ENCODE peak calls at places on chromosomes 2 and 18, in five cellular contexts. N is K562, G is hepatocyte, M is MM.1S, T is GM23248. H is an unnamed sample.

GRCh38 chr2:159933727-159934049 is 128.7 kb downstream of the PLA2R1 start:
- DNase-seq in N (no peak), G (no peak), M (peak; percentile 62), T (no peak), H (no peak)

GRCh38 chr2:132589060-132589765 is 80.8 kb downstream of the LYPD1 start:
- DNase-seq in N (no peak), G (no peak), M (no peak), T (no peak), H (peak; percentile 67)

GRCh38 chr2:24919100-24919976 is 699 bp downstream of the ADCY3 start:
- DNase-seq in N (peak; percentile 56), G (peak; percentile 27), M (peak; percentile 85), T (peak; percentile 65), H (no peak)

GRCh38 chr18:30705943-30706342 is 336.6 kb downstream of the DSC3 start:
- DNase-seq in N (no peak), G (no peak), M (no peak), T (no peak), H (no peak)

GRCh38 chr2:17916584-17916983 is 38.1 kb downstream of the KCNS3 start:
- DNase-seq in N (no peak), G (no peak), M (no peak), T (no peak), H (no peak)

GRCh38 chr2:235148201-235149170 is 196.7 kb downstream of the SH3BP4 start:
- DNase-seq in N (no peak), G (no peak), M (no peak), T (no peak), H (no peak)

GRCh38 chr2:191642541-191642940 is 35.4 kb upstream of the NABP1 start:
- DNase-seq in N (no peak), G (no peak), M (no peak), T (no peak), H (no peak)

GRCh38 chr2:5915926-5916325 is 223.7 kb downstream of the SOX11 start:
- DNase-seq in N (no peak), G (peak; percentile 50), M (peak; percentile 40), T (peak; percentile 0), H (peak; percentile 48)

GRCh38 chr2:231998046-231998445 is 36.5 kb downstream of the DIS3L2 start:
- DNase-seq in N (no peak), G (no peak), M (no peak), T (no peak), H (no peak)

GRCh38 chr18:28432350-28432749 is 255.4 kb upstream of the CDH2 start:
- DNase-seq in N (no peak), G (no peak), M (no peak), T (peak; percentile 30), H (no peak)

GRCh38 chr18:55998071-55998522 is 410.1 kb upstream of the TCF4 start:
- DNase-seq in N (no peak), G (peak; percentile 35), M (peak; percentile 63), T (peak; percentile 71), H (peak; percentile 93)

GRCh38 chr2:23249348-23249747 is 135.6 kb upstream of the KLHL29 start:
- DNase-seq in N (no peak), G (no peak), M (no peak), T (peak; percentile 94), H (no peak)

GRCh38 chr18:9335255-9336045 is 877 bp downstream of the TWSG1 start:
- DNase-seq in N (no peak), G (no peak), M (no peak), T (peak; percentile 58), H (peak; percentile 3)

GRCh38 chr2:70304501-70304900 is 2.6 kb upstream of the FAM136A start:
- DNase-seq in N (no peak), G (no peak), M (no peak), T (no peak), H (no peak)

GRCh38 chr2:164771897-164772296 is 69.7 kb downstream of the COBLL1 start:
- DNase-seq in N (no peak), G (no peak), M (no peak), T (no peak), H (no peak)

GRCh38 chr2:144942516-144943256 is 422.8 kb upstream of the ZEB2 start:
- DNase-seq in N (no peak), G (peak; percentile 25), M (no peak), T (peak; percentile 84), H (no peak)

GRCh38 chr18:9495465-9495864 is 20.2 kb downstream of the RALBP1 start:
- DNase-seq in N (no peak), G (no peak), M (no peak), T (no peak), H (no peak)

GRCh38 chr2:239657992-239658391 is 257.2 kb upstream of the HDAC4 start:
- DNase-seq in N (no peak), G (no peak), M (no peak), T (no peak), H (no peak)

GRCh38 chr2:121777699-121778058 is 22.2 kb downstream of the TSN start:
- DNase-seq in N (no peak), G (peak; percentile 31), M (no peak), T (no peak), H (no peak)

GRCh38 chr2:177554365-177554764 is 161.8 kb downstream of the AGPS start:
- DNase-seq in N (no peak), G (no peak), M (no peak), T (no peak), H (no peak)

GRCh38 chr2:237182422-237183123 is 96.9 kb downstream of the COPS8 start:
- DNase-seq in N (no peak), G (peak; percentile 38), M (no peak), T (no peak), H (no peak)

GRCh38 chr2:98608962-98609604 is 694 bp downstream of the UNC50 start:
- DNase-seq in N (peak; percentile 37), G (peak; percentile 63), M (peak; percentile 12), T (peak; percentile 78), H (peak; percentile 53)

GRCh38 chr2:14427982-14428567 is 204.4 kb upstream of the LRATD1 start:
- DNase-seq in N (no peak), G (no peak), M (no peak), T (peak; percentile 82), H (no peak)

GRCh38 chr2:72006188-72006736 is 141.4 kb downstream of the CYP26B1 start:
- DNase-seq in N (no peak), G (peak; percentile 1), M (no peak), T (no peak), H (no peak)

GRCh38 chr2:105396254-105397024 is 2.4 kb downstream of the FHL2 start:
- DNase-seq in N (peak; percentile 34), G (peak; percentile 80), M (no peak), T (peak; percentile 100), H (no peak)

GRCh38 chr18:61606759-61607158 is 273.5 kb downstream of the CDH20 start:
- DNase-seq in N (no peak), G (peak; percentile 70), M (no peak), T (peak; percentile 94), H (peak; percentile 56)

GRCh38 chr2:159051656-159052055 is 83.2 kb downstream of the TANC1 start:
- DNase-seq in N (no peak), G (no peak), M (no peak), T (no peak), H (no peak)

GRCh38 chr2:168749264-168749663 is 53.2 kb upstream of the NOSTRIN start:
- DNase-seq in N (no peak), G (no peak), M (no peak), T (no peak), H (no peak)

GRCh38 chr2:172859821-172860707 is 124.4 kb downstream of the RAPGEF4 start:
- DNase-seq in N (no peak), G (no peak), M (no peak), T (no peak), H (no peak)

GRCh38 chr2:30301551-30301950 is 70.2 kb downstream of the LBH start:
- DNase-seq in N (no peak), G (peak; percentile 16), M (no peak), T (peak; percentile 51), H (peak; percentile 12)

GRCh38 chr18:59055345-59056032 is 84.2 kb upstream of the SEC11C start:
- DNase-seq in N (no peak), G (no peak), M (no peak), T (no peak), H (peak; percentile 67)

GRCh38 chr2:162934191-162934590 is 95.6 kb upstream of the KCNH7 start:
- DNase-seq in N (no peak), G (no peak), M (no peak), T (no peak), H (no peak)

GRCh38 chr2:240818543-240819403 is 1.2 kb downstream of the KIF1A start:
- DNase-seq in N (no peak), G (peak; percentile 38), M (no peak), T (no peak), H (peak; percentile 79)

GRCh38 chr2:20596973-20597867 is 53.7 kb downstream of the HS1BP3 start:
- DNase-seq in N (no peak), G (peak; percentile 64), M (no peak), T (no peak), H (no peak)

GRCh38 chr2:176188218-176188968 is at the start of gene HOXD1:
- DNase-seq in N (peak; percentile 53), G (peak; percentile 44), M (peak; percentile 40), T (peak; percentile 84), H (peak; percentile 63)
- TF ChIP-seq EZH2 in N (no peak), G (no peak), M (no peak), T (no peak), H (peak; percentile 14)

DNA sequence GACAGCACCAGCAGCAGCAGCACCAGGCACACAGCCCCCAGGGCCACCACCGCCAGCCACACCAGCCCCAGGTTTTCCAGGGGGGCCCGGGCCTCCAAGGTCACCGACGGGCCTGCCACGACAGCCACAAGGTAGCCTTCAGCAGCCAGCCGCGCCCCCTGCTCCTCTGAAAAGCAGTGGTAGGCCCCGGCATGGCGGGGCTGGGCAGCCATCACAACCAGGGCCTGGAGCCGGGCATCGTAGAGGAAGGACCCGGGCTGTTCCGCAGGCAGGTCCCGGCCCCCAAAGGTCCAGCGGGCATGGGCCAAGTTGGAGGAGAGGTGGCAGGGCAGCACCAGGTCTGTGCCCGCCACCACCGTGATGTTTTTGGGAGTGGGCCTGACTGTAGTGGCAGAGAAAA is 3.3 kb upstream of the ANKRD39 start:
- DNase-seq in N (no peak), G (no peak), M (no peak), T (no peak), H (no peak)
- H3K27ac ChIP-seq in N (no peak overlapping the region), G (no peak overlapping the region), M (no peak overlapping the region), T (no peak overlapping the region), H (no peak overlapping the region)

GRCh38 chr2:218882866-218883366 is 2.3 kb downstream of the WNT10A start:
- DNase-seq in N (no peak), G (no peak), M (no peak), T (peak; percentile 88), H (no peak)
- TF ChIP-seq EZH2 in N (no peak), G (no peak), M (no peak), T (no peak), H (no peak)

GRCh38 chr2:207333599-207334308 is 168.0 kb upstream of the KLF7 start:
- DNase-seq in N (no peak), G (no peak), M (no peak), T (peak; percentile 54), H (no peak)
- H3K27ac ChIP-seq in N (no peak overlapping the region), G (peak overlapping the region; percentile 86), M (no peak overlapping the region), T (peak overlapping the region; percentile 99), H (no peak overlapping the region)

GRCh38 chr2:3469486-3469885 is 49.8 kb downstream of the ADI1 start:
- DNase-seq in N (no peak), G (no peak), M (no peak), T (no peak), H (no peak)
- TF ChIP-seq EZH2 in N (no peak), G (no peak), M (no peak), T (no peak), H (no peak)

H was measured in neural progenitor cell.